ENCODE peak calls at places on chromosome 11, in five cellular contexts. One of them, this sample, is unnamed.

GRCh38 chr11:126312903-126313460 is 9.1 kb downstream of the DCPS start:
- DNase-seq in OCI-LY7: no peak
- DNase-seq in GM06990: no peak
- DNase-seq in cardiac muscle cell: no peak
- DNase-seq in body of pancreas: no peak
- DNase-seq in this sample: no peak

GRCh38 chr11:20042025-20042639 is 118.1 kb downstream of the DBX1 start:
- DNase-seq in OCI-LY7: no peak
- DNase-seq in GM06990: no peak
- DNase-seq in cardiac muscle cell: no peak
- DNase-seq in body of pancreas: no peak
- DNase-seq in this sample: no peak

GRCh38 chr11:117328414-117329010 is 858 bp downstream of the CEP164 start:
- DNase-seq in OCI-LY7: peak
- DNase-seq in GM06990: no peak
- DNase-seq in cardiac muscle cell: peak
- DNase-seq in body of pancreas: peak
- DNase-seq in this sample: peak

GRCh38 chr11:61061081-61061826 is 41.0 kb upstream of the CD5 start:
- DNase-seq in OCI-LY7: peak
- DNase-seq in GM06990: peak
- DNase-seq in cardiac muscle cell: no peak
- DNase-seq in body of pancreas: no peak
- DNase-seq in this sample: peak

GRCh38 chr11:47724041-47724729 is 9.0 kb upstream of the AGBL2 start:
- DNase-seq in OCI-LY7: no peak
- DNase-seq in GM06990: no peak
- DNase-seq in cardiac muscle cell: no peak
- DNase-seq in body of pancreas: peak
- DNase-seq in this sample: no peak

GRCh38 chr11:68962527-68963250 is 18.1 kb downstream of the MRGPRD start:
- DNase-seq in OCI-LY7: no peak
- DNase-seq in GM06990: no peak
- DNase-seq in cardiac muscle cell: no peak
- DNase-seq in body of pancreas: no peak
- DNase-seq in this sample: peak

GRCh38 chr11:75760710-75761493 is 7.7 kb upstream of the DGAT2 start:
- DNase-seq in OCI-LY7: no peak
- DNase-seq in GM06990: no peak
- DNase-seq in cardiac muscle cell: no peak
- DNase-seq in body of pancreas: no peak
- DNase-seq in this sample: no peak

GRCh38 chr11:1298695-1299492 is 10.5 kb downstream of the TOLLIP start:
- DNase-seq in OCI-LY7: no peak
- DNase-seq in GM06990: no peak
- DNase-seq in cardiac muscle cell: peak
- DNase-seq in body of pancreas: peak
- DNase-seq in this sample: no peak

GRCh38 chr11:75424396-75424795 is 8.6 kb downstream of the KLHL35 start:
- DNase-seq in OCI-LY7: no peak
- DNase-seq in GM06990: no peak
- DNase-seq in cardiac muscle cell: peak
- DNase-seq in body of pancreas: no peak
- DNase-seq in this sample: no peak

GRCh38 chr11:115678942-115679341 is 174.7 kb upstream of the CADM1 start:
- DNase-seq in OCI-LY7: no peak
- DNase-seq in GM06990: no peak
- DNase-seq in cardiac muscle cell: peak
- DNase-seq in body of pancreas: no peak
- DNase-seq in this sample: no peak

GRCh38 chr11:12196335-12196734 is 85.9 kb downstream of the MICAL2 start:
- DNase-seq in OCI-LY7: no peak
- DNase-seq in GM06990: no peak
- DNase-seq in cardiac muscle cell: no peak
- DNase-seq in body of pancreas: no peak
- DNase-seq in this sample: peak

GRCh38 chr11:7604331-7604973 is 68.8 kb downstream of the CYB5R2 start:
- DNase-seq in OCI-LY7: no peak
- DNase-seq in GM06990: no peak
- DNase-seq in cardiac muscle cell: no peak
- DNase-seq in body of pancreas: no peak
- DNase-seq in this sample: no peak

GRCh38 chr11:19121646-19122045 is 4.7 kb downstream of the ZDHHC13 start:
- DNase-seq in OCI-LY7: no peak
- DNase-seq in GM06990: no peak
- DNase-seq in cardiac muscle cell: no peak
- DNase-seq in body of pancreas: no peak
- DNase-seq in this sample: no peak

GRCh38 chr11:31492320-31492913 is 17.0 kb downstream of the IMMP1L start:
- DNase-seq in OCI-LY7: no peak
- DNase-seq in GM06990: no peak
- DNase-seq in cardiac muscle cell: no peak
- DNase-seq in body of pancreas: peak
- DNase-seq in this sample: no peak

GRCh38 chr11:131109256-131109655 is 193.0 kb upstream of the SNX19 start:
- DNase-seq in OCI-LY7: no peak
- DNase-seq in GM06990: no peak
- DNase-seq in cardiac muscle cell: no peak
- DNase-seq in body of pancreas: no peak
- DNase-seq in this sample: no peak

GRCh38 chr11:81959341-81959740 is 774.3 kb downstream of the FAM181B start:
- DNase-seq in OCI-LY7: no peak
- DNase-seq in GM06990: no peak
- DNase-seq in cardiac muscle cell: peak
- DNase-seq in body of pancreas: no peak
- DNase-seq in this sample: no peak

GRCh38 chr11:76424379-76424778 is 20.4 kb upstream of the EMSY start:
- DNase-seq in OCI-LY7: no peak
- DNase-seq in GM06990: peak
- DNase-seq in cardiac muscle cell: no peak
- DNase-seq in body of pancreas: no peak
- DNase-seq in this sample: peak

GRCh38 chr11:80194625-80195024 is 753.8 kb upstream of the TENM4 start:
- DNase-seq in OCI-LY7: no peak
- DNase-seq in GM06990: no peak
- DNase-seq in cardiac muscle cell: no peak
- DNase-seq in body of pancreas: no peak
- DNase-seq in this sample: no peak

GRCh38 chr11:440065-441042 is 1.5 kb downstream of the ANO9 start:
- DNase-seq in OCI-LY7: no peak
- DNase-seq in GM06990: no peak
- DNase-seq in cardiac muscle cell: no peak
- DNase-seq in body of pancreas: no peak
- DNase-seq in this sample: peak

GRCh38 chr11:9060700-9061111 is 30.7 kb downstream of the SCUBE2 start:
- DNase-seq in OCI-LY7: peak
- DNase-seq in GM06990: peak
- DNase-seq in cardiac muscle cell: peak
- DNase-seq in body of pancreas: no peak
- DNase-seq in this sample: peak

GRCh38 chr11:83574516-83574915 is 288.3 kb upstream of the CCDC90B start:
- DNase-seq in OCI-LY7: no peak
- DNase-seq in GM06990: no peak
- DNase-seq in cardiac muscle cell: no peak
- DNase-seq in body of pancreas: no peak
- DNase-seq in this sample: no peak

DNA sequence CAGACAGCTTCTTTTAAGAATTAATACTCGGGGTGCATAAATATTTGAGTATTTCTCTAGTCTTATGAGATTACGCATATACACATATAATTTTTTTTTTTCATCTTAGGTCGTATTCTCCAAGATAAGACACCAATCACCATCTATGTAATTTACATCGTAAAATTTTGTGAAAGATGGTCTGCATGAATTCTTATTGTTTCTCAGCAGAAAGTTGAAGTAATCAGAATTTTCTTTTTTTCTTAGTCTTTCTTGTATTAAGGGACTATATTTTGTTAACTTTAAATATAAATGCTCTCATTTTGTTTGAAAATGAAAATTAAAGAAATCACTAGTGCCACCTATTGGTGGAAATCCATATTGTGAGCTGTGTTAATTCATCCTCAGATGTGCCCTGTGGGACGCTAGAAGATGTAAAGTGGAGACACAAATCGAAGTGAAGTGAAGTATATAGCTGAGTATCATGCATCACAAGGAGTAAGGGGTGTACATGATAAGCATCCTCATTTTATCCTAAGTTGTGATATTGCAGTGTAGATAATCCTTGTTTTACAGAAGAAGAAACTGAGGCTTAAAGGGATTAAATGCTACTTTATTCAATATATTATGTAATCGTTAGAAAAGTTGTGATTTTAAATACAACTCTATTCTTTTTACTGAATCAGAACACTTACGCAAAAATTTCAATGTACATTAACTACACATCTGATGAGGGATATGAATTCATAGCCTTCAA is 2084.3 kb downstream of the LRRC4C start:
- DNase-seq in OCI-LY7: peak
- DNase-seq in GM06990: no peak
- DNase-seq in cardiac muscle cell: peak
- DNase-seq in body of pancreas: no peak
- DNase-seq in this sample: peak
- TF ChIP-seq CTCF in OCI-LY7: peak
- TF ChIP-seq CTCF in GM06990: peak
- TF ChIP-seq CTCF in cardiac muscle cell: peak
- TF ChIP-seq CTCF in body of pancreas: peak
- TF ChIP-seq CTCF in this sample: peak

GRCh38 chr11:10460611-10461275 is 5.7 kb downstream of the AMPD3 start:
- DNase-seq in OCI-LY7: peak
- DNase-seq in GM06990: no peak
- DNase-seq in cardiac muscle cell: no peak
- DNase-seq in body of pancreas: no peak
- DNase-seq in this sample: peak

GRCh38 chr11:10457901-10458300 is 2.8 kb downstream of the AMPD3 start:
- DNase-seq in OCI-LY7: peak
- DNase-seq in GM06990: no peak
- DNase-seq in cardiac muscle cell: no peak
- DNase-seq in body of pancreas: no peak
- DNase-seq in this sample: no peak

GRCh38 chr11:10456519-10456918 is 1.5 kb downstream of the AMPD3 start:
- DNase-seq in OCI-LY7: peak
- DNase-seq in GM06990: peak
- DNase-seq in cardiac muscle cell: no peak
- DNase-seq in body of pancreas: no peak
- DNase-seq in this sample: peak

GRCh38 chr11:10459029-10459970 is 4.2 kb downstream of the AMPD3 start:
- DNase-seq in OCI-LY7: peak
- DNase-seq in GM06990: peak
- DNase-seq in cardiac muscle cell: peak
- DNase-seq in body of pancreas: no peak
- DNase-seq in this sample: peak

DNA sequence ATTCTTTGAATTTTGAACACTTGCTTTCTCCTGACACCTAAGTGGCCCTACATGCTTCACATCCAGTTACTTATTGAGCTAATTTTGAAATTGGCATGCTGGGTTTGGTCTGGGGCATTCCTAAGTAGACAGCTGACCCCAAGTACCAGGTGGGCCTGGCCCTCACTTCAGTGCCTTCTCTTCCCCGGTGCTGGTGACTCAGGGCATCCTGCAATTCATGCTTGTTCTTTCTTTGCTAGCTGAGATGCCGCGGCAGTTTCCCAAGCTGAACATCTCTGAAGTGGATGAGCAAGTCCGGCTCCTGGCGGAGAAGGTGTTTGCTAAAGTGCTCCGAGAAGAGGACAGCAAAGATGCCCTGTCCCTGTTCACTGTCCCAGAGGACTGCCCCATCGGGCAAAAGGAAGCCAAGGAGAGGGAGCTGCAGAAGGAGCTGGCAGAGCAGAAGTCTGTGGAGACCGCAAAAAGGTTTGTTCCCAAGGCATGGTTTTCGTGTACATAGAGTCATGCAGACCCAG is 6.3 kb downstream of the AMPD3 start:
- DNase-seq in OCI-LY7: no peak
- DNase-seq in GM06990: no peak
- DNase-seq in cardiac muscle cell: no peak
- DNase-seq in body of pancreas: no peak
- DNase-seq in this sample: no peak
- H3K4me3 ChIP-seq in OCI-LY7: no peak
- H3K4me3 ChIP-seq in GM06990: no peak
- H3K4me3 ChIP-seq in cardiac muscle cell: no peak
- H3K4me3 ChIP-seq in body of pancreas: no peak
- H3K4me3 ChIP-seq in this sample: no peak

GRCh38 chr11:70471254-70471653 is 72.9 kb downstream of the CTTN start:
- DNase-seq in OCI-LY7: peak
- DNase-seq in GM06990: no peak
- DNase-seq in cardiac muscle cell: peak
- DNase-seq in body of pancreas: no peak
- DNase-seq in this sample: peak
- TF ChIP-seq CTCF in OCI-LY7: peak
- TF ChIP-seq CTCF in GM06990: peak
- TF ChIP-seq CTCF in cardiac muscle cell: peak
- TF ChIP-seq CTCF in body of pancreas: no peak
- TF ChIP-seq CTCF in this sample: peak

GRCh38 chr11:66314186-66314501 is 2.7 kb downstream of the CD248 start:
- DNase-seq in OCI-LY7: no peak
- DNase-seq in GM06990: no peak
- DNase-seq in cardiac muscle cell: no peak
- DNase-seq in body of pancreas: no peak
- DNase-seq in this sample: no peak
- H3K4me3 ChIP-seq in OCI-LY7: no peak
- H3K4me3 ChIP-seq in GM06990: no peak
- H3K4me3 ChIP-seq in cardiac muscle cell: no peak
- H3K4me3 ChIP-seq in body of pancreas: no peak
- H3K4me3 ChIP-seq in this sample: no peak

DNA sequence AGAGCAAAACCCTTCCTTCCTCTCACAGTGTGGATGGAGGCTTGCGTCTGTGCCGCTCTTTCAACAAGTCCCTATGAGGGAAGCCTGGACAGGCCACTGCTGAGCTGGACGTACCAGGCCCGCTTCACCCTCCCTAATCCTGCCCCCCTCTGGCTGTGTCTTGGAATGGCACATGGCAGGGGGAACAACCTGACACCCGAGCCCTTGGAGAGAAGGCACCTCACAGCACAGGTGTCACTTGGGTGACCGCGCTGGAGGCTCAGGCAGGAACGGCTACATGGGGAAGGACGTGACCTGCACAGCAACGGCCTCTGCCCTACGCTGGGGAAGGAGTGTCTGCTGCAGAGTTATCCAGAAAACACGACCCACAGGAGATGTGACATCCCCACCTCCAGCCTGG is 11.0 kb downstream of the CARS1 start:
- DNase-seq in OCI-LY7: no peak
- DNase-seq in GM06990: no peak
- DNase-seq in cardiac muscle cell: no peak
- DNase-seq in body of pancreas: no peak
- DNase-seq in this sample: no peak
- TF ChIP-seq CTCF in OCI-LY7: peak
- TF ChIP-seq CTCF in GM06990: peak
- TF ChIP-seq CTCF in cardiac muscle cell: peak
- TF ChIP-seq CTCF in body of pancreas: no peak
- TF ChIP-seq CTCF in this sample: peak

GRCh38 chr11:86294026-86294425 is 8.0 kb upstream of the HIKESHI start:
- DNase-seq in OCI-LY7: no peak
- DNase-seq in GM06990: no peak
- DNase-seq in cardiac muscle cell: no peak
- DNase-seq in body of pancreas: no peak
- DNase-seq in this sample: no peak
- H3K4me3 ChIP-seq in OCI-LY7: no peak
- H3K4me3 ChIP-seq in GM06990: no peak
- H3K4me3 ChIP-seq in cardiac muscle cell: no peak
- H3K4me3 ChIP-seq in body of pancreas: no peak
- H3K4me3 ChIP-seq in this sample: no peak